ENCODE peak calls at places on chromosome 10, in ten cellular contexts. E, Q, N, Y, H, X, D, T, R and L are unnamed samples.

GRCh38 chr10:3874988-3875841 is 90.2 kb upstream of the KLF6 start:
- DNase-seq in N (no peak), Y (no peak), D (no peak), E (no peak), Q (no peak), X (no peak), H (no peak), T (no peak), R (no peak), L (no peak)

GRCh38 chr10:114767101-114767588 is 54.4 kb upstream of the FHIP2A start:
- DNase-seq in Y (no peak), X (no peak), T (peak; percentile 36), R (no peak), Q (no peak), E (peak; percentile 51), D (no peak), N (no peak), H (no peak), L (no peak)

GRCh38 chr10:12742776-12743175 is 258.7 kb downstream of the CCDC3 start:
- DNase-seq in X (no peak), Y (no peak), R (no peak), D (no peak), E (no peak), N (no peak), T (no peak), Q (no peak), H (no peak), L (no peak)

GRCh38 chr10:361203-362135 is 226.2 kb downstream of the ZMYND11 start:
- DNase-seq in N (no peak), X (no peak), T (no peak), R (no peak), H (no peak), Q (no peak), E (no peak), Y (no peak), D (no peak), L (no peak)

GRCh38 chr10:102500621-102501149 is 1.8 kb downstream of the ACTR1A start:
- DNase-seq in X (no peak), T (no peak), Q (no peak), N (no peak), Y (no peak), E (no peak), D (no peak), H (no peak), R (no peak), L (no peak)

GRCh38 chr10:77946084-77946483 is 19.5 kb upstream of the DLG5 start:
- DNase-seq in D (no peak), Y (no peak), R (no peak), Q (no peak), T (no peak), E (peak; percentile 51), H (no peak), N (no peak), X (no peak), L (no peak)

GRCh38 chr10:3987142-3987974 is 202.3 kb upstream of the KLF6 start:
- DNase-seq in X (peak; percentile 58), Q (no peak), H (no peak), R (no peak), Y (peak; percentile 46), E (no peak), T (no peak), D (no peak), N (no peak), L (no peak)

GRCh38 chr10:22427890-22428571 is 82.7 kb downstream of the SPAG6 start:
- DNase-seq in N (no peak), Q (peak; percentile 21), X (peak; percentile 77), T (peak; percentile 57), R (no peak), H (no peak), E (peak; percentile 87), Y (peak; percentile 90), D (no peak), L (peak; percentile 90)

GRCh38 chr10:72083234-72084093 is 4.9 kb downstream of the SPOCK2 start:
- DNase-seq in N (peak; percentile 58), D (no peak), R (peak; percentile 28), T (no peak), E (no peak), Y (no peak), Q (no peak), X (no peak), H (no peak), L (no peak)

GRCh38 chr10:62077330-62078015 is 176.0 kb downstream of the ARID5B start:
- DNase-seq in D (no peak), E (no peak), Y (no peak), R (no peak), N (no peak), T (no peak), X (no peak), Q (no peak), H (peak; percentile 52), L (no peak)

GRCh38 chr10:73263948-73264347 is 11.5 kb upstream of the MRPS16 start:
- DNase-seq in H (no peak), N (no peak), T (no peak), R (no peak), Q (peak; percentile 30), Y (no peak), D (no peak), E (peak; percentile 90), X (peak; percentile 44), L (no peak)

GRCh38 chr10:79385392-79385795 is 38.1 kb downstream of the PPIF start:
- DNase-seq in X (no peak), D (peak; percentile 7), H (no peak), N (peak; percentile 11), R (no peak), E (no peak), T (no peak), Q (no peak), Y (no peak), L (no peak)

GRCh38 chr10:59831658-59832503 is 74.5 kb downstream of the CCDC6 start:
- DNase-seq in X (peak; percentile 29), D (no peak), E (no peak), T (no peak), Q (no peak), Y (no peak), R (no peak), N (no peak), H (no peak), L (no peak)

GRCh38 chr10:119378737-119379067 is 163.8 kb downstream of the RGS10 start:
- DNase-seq in N (no peak), H (peak; percentile 89), X (no peak), Y (no peak), D (no peak), Q (no peak), R (no peak), T (no peak), E (no peak), L (no peak)

GRCh38 chr10:119658274-119658673 is 7.1 kb downstream of the BAG3 start:
- DNase-seq in E (peak; percentile 91), H (no peak), Q (peak; percentile 87), R (no peak), Y (peak; percentile 72), D (no peak), T (peak; percentile 73), N (no peak), X (peak; percentile 94), L (peak; percentile 81)

GRCh38 chr10:116721991-116722392 is 20.4 kb downstream of the HSPA12A start:
- DNase-seq in N (no peak), H (no peak), X (no peak), R (no peak), Y (no peak), E (no peak), D (no peak), T (no peak), Q (no peak), L (no peak)

GRCh38 chr10:112852308-112852707 is 97.7 kb upstream of the TCF7L2 start:
- DNase-seq in X (no peak), N (no peak), D (no peak), T (no peak), Y (no peak), R (no peak), H (peak; percentile 66), Q (no peak), E (no peak), L (no peak)

GRCh38 chr10:109922353-109922975 is 847 bp downstream of the XPNPEP1 start:
- DNase-seq in R (no peak), H (no peak), Y (no peak), T (no peak), D (peak; percentile 32), E (no peak), Q (no peak), X (no peak), N (no peak), L (no peak)